ENCODE peak calls at places on chromosomes 3 and 15, in five cellular contexts. O is HCT116, H is IMR-90, Y is H9, B is neuronal stem cell. M is an unnamed sample.

GRCh38 chr3:196288141-196288460 is 575 bp upstream of the PCYT1A start:
- DNase-seq in B (no peak), Y (no peak), O (no peak), H (peak), M (no peak)

GRCh38 chr3:189797103-189797850 is 166.1 kb downstream of the TP63 start:
- DNase-seq in O (no peak), H (no peak), B (no peak), Y (no peak), M (no peak)

GRCh38 chr3:185552358-185552877 is at the start of gene LIPH:
- DNase-seq in B (no peak), O (peak), Y (no peak), H (peak), M (peak)

GRCh38 chr3:126402178-126402577 is 7.5 kb downstream of the CFAP100 start:
- DNase-seq in Y (no peak), B (no peak), O (no peak), H (no peak), M (no peak)

GRCh38 chr3:43405888-43406636 is 119.7 kb downstream of the SNRK start:
- DNase-seq in B (no peak), Y (no peak), H (peak), O (no peak), M (no peak)

GRCh38 chr15:45763170-45763869 is 128.5 kb downstream of the SQOR start:
- DNase-seq in O (no peak), Y (no peak), B (no peak), H (no peak), M (no peak)

GRCh38 chr15:74725845-74726773 is 781 bp upstream of the CYP1A1 start:
- DNase-seq in O (no peak), H (no peak), B (peak), Y (peak), M (peak)

GRCh38 chr3:152835311-152836102 is 576 bp downstream of the P2RY1 start:
- DNase-seq in O (no peak), H (peak), Y (peak), B (peak), M (peak)

GRCh38 chr3:123694377-123695147 is 109.7 kb upstream of the HACD2 start:
- DNase-seq in H (peak), Y (no peak), O (no peak), B (no peak), M (no peak)

GRCh38 chr3:36777424-36778218 is 13.3 kb upstream of the DCLK3 start:
- DNase-seq in B (no peak), Y (no peak), H (no peak), O (no peak), M (no peak)

GRCh38 chr3:24522155-24522579 is 27.5 kb upstream of the THRB start:
- DNase-seq in B (peak), H (no peak), Y (peak), O (no peak), M (peak)

GRCh38 chr3:192916455-192917257 is 1.0 kb downstream of the MB21D2 start:
- DNase-seq in B (peak), O (no peak), H (peak), Y (peak), M (peak)

GRCh38 chr3:69326821-69327433 is 59.0 kb downstream of the FRMD4B start:
- DNase-seq in Y (no peak), B (no peak), O (no peak), H (no peak), M (no peak)

GRCh38 chr3:170703121-170703588 is 117.3 kb upstream of the SLC7A14 start:
- DNase-seq in Y (no peak), B (no peak), H (peak), O (no peak), M (no peak)

GRCh38 chr3:149596136-149596770 is 61.6 kb downstream of the WWTR1 start:
- DNase-seq in O (no peak), Y (no peak), B (no peak), H (peak), M (no peak)

GRCh38 chr3:195570912-195571311 is 12.8 kb downstream of the APOD start:
- DNase-seq in Y (no peak), H (no peak), O (no peak), B (no peak), M (no peak)

GRCh38 chr3:42066516-42067181 is 24.5 kb upstream of the TRAK1 start:
- DNase-seq in B (peak), H (peak), O (no peak), Y (peak), M (peak)

GRCh38 chr15:62665449-62665848 is 377.1 kb upstream of the TPM1 start:
- DNase-seq in B (no peak), Y (no peak), H (peak), O (no peak), M (peak)

GRCh38 chr3:44954962-44955361 is 21.0 kb downstream of the ZDHHC3 start:
- DNase-seq in H (peak), Y (no peak), O (no peak), B (no peak), M (no peak)

GRCh38 chr3:19645093-19645492 is 288.9 kb downstream of the EFHB start:
- DNase-seq in Y (no peak), H (no peak), O (no peak), B (no peak), M (no peak)

GRCh38 chr3:59451041-59451763 is 401.4 kb upstream of the CFAP20DC start:
- DNase-seq in B (no peak), O (no peak), Y (no peak), H (no peak), M (peak)

GRCh38 chr3:197306374-197307086 is 8.1 kb upstream of the DLG1 start:
- DNase-seq in H (peak), Y (no peak), O (no peak), B (no peak), M (peak)

GRCh38 chr15:56802164-56802563 is 68.9 kb upstream of the ZNF280D start:
- DNase-seq in Y (no peak), H (no peak), O (no peak), B (no peak), M (no peak)

GRCh38 chr3:69386535-69387385 is 872 bp upstream of the FRMD4B start:
- DNase-seq in B (no peak), O (no peak), Y (no peak), H (no peak), M (no peak)

GRCh38 chr3:71651625-71652024 is 68.1 kb upstream of the FOXP1 start:
- DNase-seq in H (no peak), Y (no peak), O (no peak), B (no peak), M (no peak)

GRCh38 chr3:139715736-139716135 is 38.0 kb upstream of the NMNAT3 start:
- DNase-seq in Y (no peak), B (no peak), H (no peak), O (no peak), M (no peak)

GRCh38 chr3:122609798-122610559 is 32.5 kb downstream of the PARP15 start:
- DNase-seq in H (peak), O (peak), B (no peak), Y (no peak), M (no peak)
- H3K9ac ChIP-seq in H (peak), O (peak), B (no peak), Y (no peak), M (no peak)

GRCh38 chr3:118740722-118741290 is 293.8 kb downstream of the IGSF11 start:
- DNase-seq in O (no peak), B (no peak), Y (no peak), H (no peak), M (no peak)

GRCh38 chr3:118734664-118735063 is 300.0 kb downstream of the IGSF11 start:
- DNase-seq in O (no peak), B (no peak), Y (no peak), H (no peak), M (no peak)

GRCh38 chr3:118736107-118736506 is 298.5 kb downstream of the IGSF11 start:
- DNase-seq in B (no peak), H (no peak), O (no peak), Y (no peak), M (peak)
- H3K9ac ChIP-seq in B (no peak), H (no peak), O (no peak), Y (no peak), M (no peak)

GRCh38 chr15:77673801-77674317 is 41.1 kb upstream of the LINGO1 start:
- DNase-seq in B (no peak), H (no peak), Y (no peak), O (no peak), M (no peak)

GRCh38 chr15:77672110-77672509 is 39.4 kb upstream of the LINGO1 start:
- DNase-seq in O (no peak), H (no peak), B (no peak), Y (no peak), M (peak)

GRCh38 chr15:77667835-77668234 is 35.1 kb upstream of the LINGO1 start:
- DNase-seq in H (no peak), B (no peak), O (no peak), Y (no peak), M (no peak)

GRCh38 chr15:77671274-77672056 is 38.8 kb upstream of the LINGO1 start:
- DNase-seq in B (no peak), O (no peak), H (no peak), Y (no peak), M (peak)

DNA sequence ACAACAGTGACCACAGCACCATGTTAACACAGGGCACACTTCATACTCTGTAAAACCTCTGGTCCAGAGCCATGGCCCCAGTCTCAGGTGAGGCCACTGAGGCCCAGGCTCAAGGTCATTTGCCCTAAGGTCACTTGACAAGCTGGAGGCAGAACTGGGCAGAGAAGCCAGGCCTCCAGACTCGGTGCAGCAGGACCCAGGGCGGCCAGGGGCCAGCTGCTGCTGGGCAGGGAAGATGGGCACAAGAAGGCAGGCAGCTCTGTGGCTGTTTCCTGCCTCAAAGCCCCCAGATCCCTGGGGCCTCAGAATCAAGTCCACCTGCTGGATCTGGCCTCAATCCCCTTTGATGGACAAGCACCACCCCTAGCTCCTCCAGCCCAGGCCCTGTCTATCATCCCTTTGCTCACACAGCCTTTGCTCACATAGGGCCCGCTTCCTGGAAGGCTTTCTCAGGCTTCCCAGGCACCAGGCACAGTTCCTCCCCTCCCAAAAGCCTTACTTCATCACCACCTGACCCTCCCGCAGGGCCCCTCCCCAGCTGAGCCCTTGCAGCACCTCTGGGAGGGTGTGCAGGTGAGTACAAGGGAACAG is 37.9 kb upstream of the LINGO1 start:
- DNase-seq in Y (no peak), B (no peak), H (no peak), O (no peak), M (no peak)
- H3K9ac ChIP-seq in Y (no peak), B (no peak), H (no peak), O (no peak), M (no peak)

DNA sequence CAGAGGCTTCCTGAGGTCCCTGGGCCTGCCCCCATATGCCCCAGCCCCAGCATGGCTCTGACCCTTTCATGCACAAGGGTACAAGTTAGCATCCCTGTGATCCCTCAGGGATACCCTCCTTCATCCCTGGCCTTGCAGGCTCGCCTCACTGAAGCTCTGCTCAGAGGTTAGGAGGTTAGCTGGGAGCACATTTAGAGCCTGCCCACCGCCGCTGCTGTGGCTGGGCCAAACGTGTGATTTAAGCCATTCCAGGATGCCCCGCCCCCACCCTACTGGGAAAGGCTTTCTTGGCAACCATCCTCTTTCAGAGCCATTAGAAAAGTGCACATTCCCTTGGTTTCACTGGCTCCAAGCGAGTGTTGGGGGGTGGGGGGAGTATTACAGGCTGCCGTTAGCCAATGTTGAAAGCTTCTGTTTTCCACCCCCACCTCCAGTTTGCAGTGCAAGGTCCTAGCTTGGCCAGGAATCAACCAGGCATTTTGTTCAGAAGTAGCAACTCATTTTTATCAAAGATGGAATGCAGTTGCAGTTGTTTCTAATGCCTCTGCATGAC is 6.3 kb upstream of the HES1 start:
- DNase-seq in B (peak), H (no peak), Y (peak), O (no peak), M (peak)
- H3K9ac ChIP-seq in B (no peak), H (no peak), Y (no peak), O (no peak), M (no peak)

GRCh38 chr3:37862219-37862711 is 585 bp downstream of the CTDSPL start:
- DNase-seq in B (peak), O (no peak), Y (peak), H (peak), M (peak)
- H3K9ac ChIP-seq in B (peak), O (peak), Y (peak), H (peak), M (peak)

GRCh38 chr3:16370872-16371740 is 106.1 kb downstream of the OXNAD1 start:
- DNase-seq in O (no peak), H (peak), B (no peak), Y (no peak), M (peak)
- H3K9ac ChIP-seq in O (no peak), H (no peak), B (no peak), Y (no peak), M (no peak)

DNA sequence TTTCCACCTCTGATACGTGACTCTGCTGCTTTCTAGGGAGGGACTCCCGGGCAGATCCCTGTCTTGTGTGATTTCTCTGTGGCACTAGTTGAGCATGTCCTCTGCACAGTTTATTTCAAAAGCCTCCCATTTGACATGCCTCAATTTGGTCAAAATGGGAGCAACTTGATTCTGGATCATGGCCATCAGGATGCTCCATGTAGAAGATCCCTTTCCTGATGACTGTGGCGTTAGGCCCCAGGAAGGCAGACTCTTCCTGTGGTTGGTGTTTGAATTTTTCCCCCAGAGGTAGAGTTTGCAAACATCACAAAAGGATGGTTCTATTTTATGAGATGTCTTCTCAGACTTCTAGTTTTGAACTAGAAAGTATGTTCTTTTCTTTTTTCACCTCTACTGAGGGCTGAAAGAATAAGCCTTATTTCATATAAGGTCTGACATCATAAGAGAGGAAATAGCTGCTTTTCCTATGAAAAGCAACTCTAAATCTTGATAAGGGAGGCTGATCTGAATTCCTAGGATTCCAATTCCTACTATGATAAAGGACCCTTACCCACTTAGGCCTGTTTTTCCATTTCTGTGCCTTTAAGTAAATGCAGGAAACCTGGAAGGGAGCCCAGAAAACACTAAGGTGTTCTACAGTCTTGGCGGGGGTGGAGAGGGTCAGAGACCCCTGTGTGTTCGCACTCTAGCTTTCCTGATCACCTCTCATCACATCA is 243.8 kb upstream of the CHRM5 start:
- DNase-seq in B (no peak), Y (no peak), H (no peak), O (no peak), M (peak)
- H3K9ac ChIP-seq in B (no peak), Y (no peak), H (no peak), O (no peak), M (no peak)

DNA sequence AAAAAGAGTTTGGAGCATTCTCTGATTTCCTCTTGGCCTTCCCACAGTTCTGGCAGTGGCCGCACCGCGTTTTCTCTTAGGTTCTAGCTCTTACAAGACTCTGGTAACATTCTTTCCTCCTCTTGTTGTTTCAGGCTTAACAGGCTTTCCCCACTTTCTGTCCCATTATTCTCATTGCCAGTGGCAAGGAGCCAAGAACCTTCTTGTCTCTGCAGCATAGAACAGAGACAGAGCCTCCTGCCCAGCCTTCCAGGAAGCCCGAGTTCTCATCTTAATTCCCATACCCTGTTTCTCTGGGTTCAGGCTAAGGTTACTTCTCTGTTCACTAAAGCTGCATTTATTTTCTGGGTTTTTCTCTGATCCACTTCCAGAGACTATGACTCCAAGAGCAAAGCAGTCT is 61.1 kb downstream of the DUT start:
- DNase-seq in O (no peak), Y (no peak), H (no peak), B (no peak), M (no peak)
- H3K9ac ChIP-seq in O (no peak), Y (no peak), H (no peak), B (no peak), M (no peak)

GRCh38 chr15:88703533-88703932 is 64.7 kb downstream of the ISG20 start:
- DNase-seq in O (no peak), B (no peak), H (no peak), Y (no peak), M (no peak)

GRCh38 chr15:88705769-88706165 is 67.0 kb downstream of the ISG20 start:
- DNase-seq in O (no peak), Y (no peak), H (no peak), B (no peak), M (no peak)

GRCh38 chr15:88707766-88708165 is 69.0 kb downstream of the ISG20 start:
- DNase-seq in O (no peak), B (no peak), Y (no peak), H (no peak), M (no peak)

GRCh38 chr15:88702983-88703382 is 64.2 kb downstream of the ISG20 start:
- DNase-seq in B (no peak), Y (no peak), O (no peak), H (peak), M (no peak)

DNA sequence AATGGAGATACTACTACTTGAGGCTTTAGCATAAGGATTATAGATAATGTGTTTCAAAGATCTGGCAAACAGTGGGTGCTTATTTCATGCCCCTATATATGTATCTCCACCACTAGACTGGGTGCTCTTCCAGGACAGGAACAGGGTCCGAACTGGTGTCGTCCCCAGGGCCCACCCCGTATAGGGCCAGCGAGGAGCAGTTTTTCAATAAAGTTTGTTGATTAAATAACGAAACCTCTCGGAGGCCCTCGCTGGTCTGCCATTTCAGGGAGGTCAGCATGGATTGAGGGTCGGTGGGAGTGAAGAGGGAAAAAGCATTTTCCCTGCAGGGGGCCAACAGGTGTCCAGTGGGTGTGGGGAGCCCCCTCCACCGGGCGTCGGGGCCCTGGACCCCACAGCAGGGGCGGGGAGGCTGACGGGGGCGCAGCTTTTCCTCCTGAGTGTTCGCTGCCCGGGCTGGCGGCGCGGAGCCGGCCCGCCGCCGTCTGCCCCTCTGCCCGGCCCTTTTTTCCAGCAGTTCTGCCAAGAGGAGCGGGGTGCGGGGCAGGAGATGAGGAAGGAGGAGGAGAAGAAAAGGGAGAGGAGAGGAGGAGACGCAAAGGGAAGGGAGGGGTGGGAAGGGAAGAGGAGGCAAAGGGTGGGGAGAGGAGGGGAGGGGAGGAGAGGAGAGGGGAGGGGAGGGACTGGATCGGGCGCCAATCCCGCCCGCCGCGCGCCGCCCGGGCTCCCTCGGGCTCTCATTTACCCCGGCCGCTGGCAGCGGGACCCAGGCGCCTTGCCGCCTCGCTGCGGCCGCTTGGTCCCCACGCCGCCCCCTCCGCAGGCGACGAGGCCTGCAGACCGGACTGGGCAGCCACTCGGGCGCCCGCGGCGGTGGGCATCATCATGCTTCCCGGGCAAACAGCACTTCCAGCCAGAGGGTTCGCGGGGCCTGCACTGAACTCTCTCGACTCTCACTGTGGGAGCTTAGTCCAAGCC is 66.3 kb downstream of the ISG20 start:
- DNase-seq in O (no peak), H (no peak), Y (peak), B (peak), M (peak)
- H3K9ac ChIP-seq in O (no peak), H (peak), Y (no peak), B (no peak), M (peak)

GRCh38 chr15:65655026-65655425 is 33.3 kb downstream of the SLC24A1 start:
- DNase-seq in O (no peak), B (no peak), H (peak), Y (no peak), M (peak)

GRCh38 chr15:65655457-65655856 is 33.7 kb downstream of the SLC24A1 start:
- DNase-seq in B (no peak), O (no peak), H (no peak), Y (no peak), M (no peak)

GRCh38 chr15:65663521-65663920 is 41.8 kb downstream of the SLC24A1 start:
- DNase-seq in B (no peak), Y (no peak), O (no peak), H (no peak), M (no peak)

GRCh38 chr15:65660927-65661326 is 39.2 kb downstream of the SLC24A1 start:
- DNase-seq in Y (no peak), O (no peak), H (peak), B (no peak), M (no peak)

GRCh38 chr15:65659502-65660052 is 37.8 kb downstream of the SLC24A1 start:
- DNase-seq in O (no peak), H (no peak), Y (no peak), B (no peak), M (no peak)
- H3K9ac ChIP-seq in O (no peak), H (no peak), Y (no peak), B (no peak), M (no peak)

M was measured in mesendoderm.